ENCODE peak calls at places on chromosomes 16 and 17, in five cellular contexts. One of them, this sample, is unnamed.

GRCh38 chr17:67491009-67491677 is 114.1 kb downstream of the PITPNC1 start:
- DNase-seq in A549: peak
- DNase-seq in IMR-90: peak
- DNase-seq in K562: no peak
- DNase-seq in HepG2: peak
- DNase-seq in this sample: peak

GRCh38 chr16:66462912-66463311 is 35.8 kb downstream of the BEAN1 start:
- DNase-seq in A549: no peak
- DNase-seq in IMR-90: peak
- DNase-seq in K562: no peak
- DNase-seq in HepG2: no peak
- DNase-seq in this sample: no peak

GRCh38 chr16:84700518-84701277 is 898 bp downstream of the USP10 start:
- DNase-seq in A549: peak
- DNase-seq in IMR-90: peak
- DNase-seq in K562: peak
- DNase-seq in HepG2: no peak
- DNase-seq in this sample: no peak

GRCh38 chr16:80092686-80093085 is 448.1 kb upstream of the DYNLRB2 start:
- DNase-seq in A549: no peak
- DNase-seq in IMR-90: no peak
- DNase-seq in K562: no peak
- DNase-seq in HepG2: no peak
- DNase-seq in this sample: no peak

GRCh38 chr16:84821728-84822676 is 2.2 kb downstream of the CRISPLD2 start:
- DNase-seq in A549: no peak
- DNase-seq in IMR-90: no peak
- DNase-seq in K562: no peak
- DNase-seq in HepG2: no peak
- DNase-seq in this sample: no peak

GRCh38 chr17:10737168-10737622 is 7.4 kb upstream of the TMEM220 start:
- DNase-seq in A549: peak
- DNase-seq in IMR-90: peak
- DNase-seq in K562: peak
- DNase-seq in HepG2: peak
- DNase-seq in this sample: peak

GRCh38 chr17:16460796-16461605 is 31.0 kb downstream of the LRRC75A start:
- DNase-seq in A549: no peak
- DNase-seq in IMR-90: no peak
- DNase-seq in K562: no peak
- DNase-seq in HepG2: no peak
- DNase-seq in this sample: no peak

GRCh38 chr17:37067555-37068111 is 118.9 kb downstream of the AATF start:
- DNase-seq in A549: peak
- DNase-seq in IMR-90: peak
- DNase-seq in K562: peak
- DNase-seq in HepG2: peak
- DNase-seq in this sample: no peak

GRCh38 chr17:45845376-45846185 is 900 bp downstream of the SPPL2C start:
- DNase-seq in A549: no peak
- DNase-seq in IMR-90: no peak
- DNase-seq in K562: no peak
- DNase-seq in HepG2: no peak
- DNase-seq in this sample: no peak

GRCh38 chr17:3911271-3912053 is 4.8 kb downstream of the P2RX1 start:
- DNase-seq in A549: no peak
- DNase-seq in IMR-90: no peak
- DNase-seq in K562: no peak
- DNase-seq in HepG2: no peak
- DNase-seq in this sample: no peak

GRCh38 chr17:29291163-29291752 is 2.7 kb downstream of the NUFIP2 start:
- DNase-seq in A549: peak
- DNase-seq in IMR-90: peak
- DNase-seq in K562: peak
- DNase-seq in HepG2: peak
- DNase-seq in this sample: peak

GRCh38 chr16:81618661-81619060 is 160.4 kb upstream of the PLCG2 start:
- DNase-seq in A549: no peak
- DNase-seq in IMR-90: no peak
- DNase-seq in K562: no peak
- DNase-seq in HepG2: no peak
- DNase-seq in this sample: no peak

GRCh38 chr17:79831367-79832210 is 7.7 kb downstream of the CBX4 start:
- DNase-seq in A549: peak
- DNase-seq in IMR-90: no peak
- DNase-seq in K562: peak
- DNase-seq in HepG2: peak
- DNase-seq in this sample: no peak

GRCh38 chr17:44372036-44372435 is 8.4 kb upstream of the FAM171A2 start:
- DNase-seq in A549: no peak
- DNase-seq in IMR-90: no peak
- DNase-seq in K562: no peak
- DNase-seq in HepG2: no peak
- DNase-seq in this sample: no peak

GRCh38 chr16:74760007-74760767 is 14.4 kb downstream of the FA2H start:
- DNase-seq in A549: peak
- DNase-seq in IMR-90: peak
- DNase-seq in K562: no peak
- DNase-seq in HepG2: no peak
- DNase-seq in this sample: no peak

GRCh38 chr17:17181666-17182600 is 24.2 kb downstream of the PLD6 start:
- DNase-seq in A549: no peak
- DNase-seq in IMR-90: no peak
- DNase-seq in K562: no peak
- DNase-seq in HepG2: no peak
- DNase-seq in this sample: no peak

GRCh38 chr17:39739020-39739884 is 1.5 kb downstream of the GRB7 start:
- DNase-seq in A549: peak
- DNase-seq in IMR-90: no peak
- DNase-seq in K562: peak
- DNase-seq in HepG2: peak
- DNase-seq in this sample: no peak

GRCh38 chr16:27676807-27677206 is 126.9 kb downstream of the KATNIP start:
- DNase-seq in A549: no peak
- DNase-seq in IMR-90: peak
- DNase-seq in K562: no peak
- DNase-seq in HepG2: no peak
- DNase-seq in this sample: no peak

GRCh38 chr17:4043862-4044261 is 79.6 kb upstream of the ATP2A3 start:
- DNase-seq in A549: no peak
- DNase-seq in IMR-90: no peak
- DNase-seq in K562: no peak
- DNase-seq in HepG2: no peak
- DNase-seq in this sample: no peak

GRCh38 chr16:21117567-21117966 is 33.1 kb downstream of the DNAH3 start:
- DNase-seq in A549: no peak
- DNase-seq in IMR-90: no peak
- DNase-seq in K562: no peak
- DNase-seq in HepG2: no peak
- DNase-seq in this sample: no peak

GRCh38 chr16:72240949-72241348 is 69.0 kb upstream of the PMFBP1 start:
- DNase-seq in A549: no peak
- DNase-seq in IMR-90: no peak
- DNase-seq in K562: no peak
- DNase-seq in HepG2: no peak
- DNase-seq in this sample: no peak

GRCh38 chr17:48055531-48056245 is 7.5 kb downstream of the NFE2L1 start:
- DNase-seq in A549: peak
- DNase-seq in IMR-90: peak
- DNase-seq in K562: no peak
- DNase-seq in HepG2: no peak
- DNase-seq in this sample: no peak

GRCh38 chr17:42129109-42129837 is 6.7 kb downstream of the HSPB9 start:
- DNase-seq in A549: no peak
- DNase-seq in IMR-90: no peak
- DNase-seq in K562: no peak
- DNase-seq in HepG2: no peak
- DNase-seq in this sample: no peak

GRCh38 chr17:79923974-79924638 is 84.9 kb upstream of the CBX4 start:
- DNase-seq in A549: peak
- DNase-seq in IMR-90: peak
- DNase-seq in K562: peak
- DNase-seq in HepG2: peak
- DNase-seq in this sample: peak

GRCh38 chr17:44898768-44899073 is 524 bp downstream of the EFTUD2 start:
- DNase-seq in A549: no peak
- DNase-seq in IMR-90: no peak
- DNase-seq in K562: no peak
- DNase-seq in HepG2: peak
- DNase-seq in this sample: no peak

GRCh38 chr17:56710986-56711385 is 117.5 kb downstream of the NOG start:
- DNase-seq in A549: no peak
- DNase-seq in IMR-90: no peak
- DNase-seq in K562: no peak
- DNase-seq in HepG2: no peak
- DNase-seq in this sample: no peak

GRCh38 chr16:81189100-81189664 is 49.3 kb upstream of the BCO1 start:
- DNase-seq in A549: no peak
- DNase-seq in IMR-90: peak
- DNase-seq in K562: peak
- DNase-seq in HepG2: no peak
- DNase-seq in this sample: no peak

DNA sequence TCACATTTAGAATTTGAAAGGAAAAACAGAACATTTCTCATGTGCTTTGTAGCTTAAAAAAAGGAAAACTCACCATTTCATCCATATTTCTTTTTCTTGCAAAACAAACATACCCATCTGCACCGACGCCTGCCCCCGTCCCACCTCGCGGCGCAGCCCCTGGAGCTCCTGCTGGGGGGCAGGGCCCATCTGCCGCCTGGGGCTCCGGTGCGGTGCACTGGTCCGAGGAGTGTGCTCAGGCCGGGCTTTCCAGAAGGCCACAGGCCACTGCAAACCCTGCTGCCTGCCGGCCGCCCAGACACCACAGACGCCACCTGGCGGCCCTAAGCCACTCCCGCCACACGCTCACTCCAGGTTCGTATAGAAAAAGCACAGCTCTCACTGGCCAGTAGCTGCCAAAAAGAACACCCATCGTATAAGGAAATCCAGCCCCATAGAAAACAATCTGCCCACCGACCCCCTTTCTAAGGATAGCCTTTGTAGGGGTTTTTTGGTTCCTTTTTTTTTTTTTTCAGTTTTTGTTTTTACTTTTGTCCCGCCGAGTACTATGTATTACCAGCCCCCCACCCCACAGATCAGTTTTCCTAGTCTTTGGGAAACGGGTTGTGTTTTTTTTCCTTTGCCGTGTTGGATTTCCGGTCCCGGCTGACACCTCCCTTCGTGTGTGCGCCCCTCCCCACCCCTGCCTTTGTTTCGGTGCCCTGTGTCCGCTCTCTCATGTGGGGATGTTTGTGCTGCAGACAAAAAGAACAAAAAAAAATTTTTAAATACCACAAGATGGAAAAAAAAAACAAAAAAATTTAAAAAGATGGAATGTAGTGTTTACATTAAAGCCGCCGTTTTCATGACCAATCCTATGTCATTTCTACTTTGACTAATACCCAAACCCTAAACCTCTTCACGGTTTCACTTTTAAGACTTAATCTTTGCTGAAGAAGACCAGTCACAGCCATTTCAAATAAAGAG is 68.8 kb downstream of the AMFR start:
- DNase-seq in A549: peak
- DNase-seq in IMR-90: peak
- DNase-seq in K562: peak
- DNase-seq in HepG2: peak
- DNase-seq in this sample: peak
- TF ChIP-seq BHLHE40 in A549: no peak
- TF ChIP-seq BHLHE40 in IMR-90: no peak
- TF ChIP-seq BHLHE40 in K562: no peak
- TF ChIP-seq BHLHE40 in HepG2: no peak
- TF ChIP-seq BHLHE40 in this sample: no peak

DNA sequence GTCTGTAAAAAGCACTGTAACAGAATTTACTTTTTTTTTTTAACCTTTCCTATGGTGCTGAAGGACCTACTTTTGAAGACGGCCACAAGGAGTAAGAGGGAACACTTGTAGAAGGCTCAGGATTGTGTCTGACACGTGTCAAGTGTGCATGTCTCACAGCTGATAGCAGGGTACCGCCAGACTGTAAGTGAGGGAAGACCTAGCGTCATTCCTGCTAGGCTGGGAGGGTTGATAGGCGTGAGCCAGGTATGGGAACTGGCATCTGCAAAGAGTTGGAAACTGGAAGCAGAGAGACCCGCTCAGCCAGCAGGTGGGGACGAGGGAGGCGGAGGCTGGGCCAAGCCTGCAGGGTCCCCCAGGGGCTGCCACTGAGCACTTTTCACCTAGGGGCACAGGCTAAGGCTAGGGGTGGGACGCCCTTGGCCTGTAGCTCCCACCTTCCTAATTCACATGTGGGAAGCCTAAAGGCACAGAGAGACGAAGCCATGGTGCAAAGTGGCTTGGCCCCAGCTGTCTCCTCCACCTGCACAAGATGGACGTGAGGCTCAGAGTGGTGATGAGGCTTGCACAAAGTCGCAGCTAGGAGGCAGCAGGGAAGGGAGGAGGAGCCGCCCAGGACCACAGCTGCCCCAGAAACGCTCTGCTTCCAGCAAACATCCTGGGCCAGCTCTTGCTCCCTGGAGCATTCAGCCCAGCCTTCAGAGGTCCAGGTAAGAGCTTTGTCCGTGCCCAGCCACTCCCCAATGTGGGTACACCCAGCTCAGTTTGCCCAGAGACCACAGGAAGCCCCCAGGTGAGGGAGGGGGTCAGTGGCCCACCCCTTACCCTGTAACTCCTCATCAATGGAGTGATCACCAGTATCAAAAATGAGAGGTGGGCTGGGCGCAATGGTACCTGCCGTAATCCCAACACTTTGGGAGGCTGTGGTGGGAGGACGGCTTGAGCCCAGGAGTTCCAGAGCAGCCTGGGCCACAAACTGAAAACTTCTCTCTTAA is 18.9 kb downstream of the VASN start:
- DNase-seq in A549: no peak
- DNase-seq in IMR-90: no peak
- DNase-seq in K562: no peak
- DNase-seq in HepG2: no peak
- DNase-seq in this sample: no peak
- TF ChIP-seq BHLHE40 in A549: no peak
- TF ChIP-seq BHLHE40 in IMR-90: no peak
- TF ChIP-seq BHLHE40 in K562: no peak
- TF ChIP-seq BHLHE40 in HepG2: no peak
- TF ChIP-seq BHLHE40 in this sample: no peak

DNA sequence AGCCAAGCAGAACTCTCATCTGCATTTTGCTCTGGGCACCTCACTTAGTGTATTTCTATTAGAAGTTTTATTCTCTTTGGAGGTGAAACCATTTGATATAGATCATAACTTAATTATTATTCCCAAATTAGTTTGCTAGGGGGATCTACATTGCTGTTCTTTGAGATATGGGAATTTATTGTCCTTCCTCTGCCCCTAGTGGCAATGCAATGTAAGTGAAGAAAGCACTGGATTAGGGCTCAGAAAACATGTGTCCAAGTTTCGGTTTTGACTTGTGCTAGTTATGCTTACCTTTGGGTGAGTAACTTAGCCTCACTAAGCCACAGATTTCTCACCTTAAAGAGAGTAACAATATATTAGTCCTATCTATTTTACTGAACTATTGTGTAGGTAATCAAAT is 2.9 kb downstream of the KRT39 start:
- DNase-seq in A549: peak
- DNase-seq in IMR-90: no peak
- DNase-seq in K562: peak
- DNase-seq in HepG2: no peak
- DNase-seq in this sample: peak
- TF ChIP-seq BHLHE40 in A549: no peak
- TF ChIP-seq BHLHE40 in IMR-90: no peak
- TF ChIP-seq BHLHE40 in K562: no peak
- TF ChIP-seq BHLHE40 in HepG2: no peak
- TF ChIP-seq BHLHE40 in this sample: no peak

GRCh38 chr17:6461792-6462524 is 17.7 kb downstream of the PIMREG start:
- DNase-seq in A549: no peak
- DNase-seq in IMR-90: no peak
- DNase-seq in K562: no peak
- DNase-seq in HepG2: no peak
- DNase-seq in this sample: no peak
- TF ChIP-seq BHLHE40 in A549: no peak
- TF ChIP-seq BHLHE40 in IMR-90: no peak
- TF ChIP-seq BHLHE40 in K562: no peak
- TF ChIP-seq BHLHE40 in HepG2: no peak
- TF ChIP-seq BHLHE40 in this sample: no peak

This sample was measured in HEK293T.